ENCODE peak calls at places on chromosomes 7 and 10, in eight cellular contexts. E is HCT116, M is tibial artery, K is endothelial cell of umbilical vein, G is hepatocyte, R is lung, T is astrocyte, H is esophagus squamous epithelium. A is an unnamed sample. For H3K4me1, the result is how much of the 10 kb centered on the place peaks cover.

GRCh38 chr10:113362645-113363091 is 190.2 kb upstream of the HABP2 start:
- DNase-seq in E (no peak), M (peak), K (no peak), G (no peak), R (no peak), T (peak), H (no peak), A (no peak)

GRCh38 chr10:110865184-110865803 is 6.4 kb upstream of the PDCD4 start:
- DNase-seq in E (no peak), M (no peak), K (no peak), G (peak), R (no peak), T (peak), H (no peak), A (peak)

GRCh38 chr7:143393267-143394041 is 12.3 kb downstream of the ZYX start:
- DNase-seq in E (no peak), M (peak), K (no peak), G (peak), R (peak), T (no peak), H (no peak), A (peak)

GRCh38 chr7:91126762-91127161 is 137.5 kb upstream of the FZD1 start:
- DNase-seq in E (no peak), M (no peak), K (no peak), G (no peak), R (no peak), T (no peak), H (no peak), A (no peak)

GRCh38 chr10:86234102-86234501 is 132.5 kb downstream of the GRID1 start:
- DNase-seq in E (no peak), M (no peak), K (no peak), G (no peak), R (no peak), T (no peak), H (no peak), A (no peak)

GRCh38 chr7:116511552-116512523 is 12.3 kb downstream of the CAV2 start:
- DNase-seq in E (peak), M (no peak), K (peak), G (no peak), R (no peak), T (peak), H (no peak), A (peak)

GRCh38 chr10:110511734-110512449 is 14.2 kb downstream of the DUSP5 start:
- DNase-seq in E (no peak), M (peak), K (peak), G (no peak), R (no peak), T (peak), H (no peak), A (no peak)

GRCh38 chr10:93072225-93072712 is 1.4 kb upstream of the CYP26A1 start:
- DNase-seq in E (no peak), M (no peak), K (no peak), G (no peak), R (no peak), T (no peak), H (no peak), A (peak)

GRCh38 chr7:8210845-8211724 is 50.9 kb downstream of the ICA1 start:
- DNase-seq in E (no peak), M (no peak), K (no peak), G (no peak), R (no peak), T (no peak), H (no peak), A (no peak)

GRCh38 chr10:91434041-91434440 is 23.9 kb downstream of the HECTD2 start:
- DNase-seq in E (no peak), M (no peak), K (peak), G (no peak), R (no peak), T (peak), H (no peak), A (no peak)

GRCh38 chr7:42151309-42151708 is 85.7 kb downstream of the GLI3 start:
- DNase-seq in E (no peak), M (no peak), K (no peak), G (peak), R (no peak), T (peak), H (no peak), A (no peak)

GRCh38 chr7:67711706-67712105 is 715.1 kb downstream of the TYW1 start:
- DNase-seq in E (no peak), M (no peak), K (no peak), G (no peak), R (no peak), T (no peak), H (no peak), A (no peak)

DNA sequence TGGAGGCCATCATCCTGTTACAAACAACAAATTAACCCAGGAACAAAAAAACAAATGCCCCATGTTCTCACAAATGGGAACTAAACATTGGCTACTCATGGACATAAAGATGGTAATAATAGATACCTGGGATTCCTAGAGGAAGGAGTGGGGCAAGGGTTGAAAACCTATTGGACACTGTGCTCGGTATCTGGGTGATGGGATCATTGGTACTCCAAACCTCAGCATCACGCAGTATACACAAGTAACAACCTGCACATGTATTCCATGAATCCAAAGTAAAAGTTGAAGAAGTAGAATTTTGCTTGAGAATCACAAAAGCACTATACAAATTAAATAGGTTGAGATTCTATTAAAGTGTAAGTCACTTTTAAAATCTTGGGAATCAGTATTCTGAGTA is 16.7 kb downstream of the GHITM start:
- DNase-seq in E (no peak), M (no peak), K (no peak), G (no peak), R (no peak), T (no peak), H (no peak), A (no peak)
- H3K27ac ChIP-seq in E (no peak), M (no peak), K (no peak), G (no peak), R (no peak), T (no peak), H (no peak), A (no peak)

DNA sequence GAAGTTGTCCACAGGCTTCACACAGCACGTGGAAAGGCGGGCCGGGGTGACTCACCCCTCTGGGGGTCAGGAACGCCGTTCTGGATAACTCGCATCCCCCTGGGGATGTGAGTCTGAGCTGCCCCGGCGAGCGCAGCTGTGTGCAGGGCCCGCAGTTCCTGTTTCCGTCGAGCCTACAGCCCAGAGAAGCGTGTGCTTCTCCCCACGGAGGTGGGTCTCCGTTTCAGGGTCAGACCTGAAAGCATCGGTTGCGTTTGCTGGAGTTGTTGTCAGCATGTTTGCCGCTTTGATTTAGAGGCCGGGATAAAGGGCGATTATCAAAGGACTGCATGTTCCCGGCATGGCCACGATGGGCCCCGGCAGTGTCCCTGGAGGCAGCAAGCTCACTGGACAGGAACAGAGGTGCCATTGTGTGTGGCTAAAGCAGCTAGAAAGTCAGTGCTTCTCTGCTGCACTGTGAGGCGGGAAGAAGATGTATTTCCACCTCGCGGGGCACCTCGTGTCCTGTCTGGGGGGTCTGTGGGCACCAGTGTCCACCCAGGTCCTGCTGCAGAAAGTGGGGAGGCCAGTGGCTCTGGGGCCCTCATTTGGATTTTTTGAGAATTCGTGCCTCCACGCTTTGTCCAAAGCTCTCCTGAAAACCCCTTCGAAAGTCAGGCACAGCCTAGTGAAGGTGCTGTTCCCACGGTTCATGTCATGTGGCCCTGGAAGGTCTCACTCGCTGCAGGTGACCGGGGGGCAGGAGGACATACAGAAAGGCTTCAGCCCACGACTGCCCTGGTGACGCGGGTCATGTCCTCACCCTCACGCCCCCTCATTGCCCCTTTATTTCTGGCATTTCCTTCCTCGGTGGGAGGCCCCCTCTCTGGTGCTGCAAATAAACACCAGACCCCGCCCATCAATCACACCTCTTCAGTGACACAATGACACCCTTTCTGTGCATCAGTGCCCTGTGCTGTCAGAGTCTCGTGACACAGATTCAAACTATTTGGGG is 27.4 kb upstream of the GDI2 start:
- DNase-seq in E (no peak), M (no peak), K (no peak), G (no peak), R (no peak), T (peak), H (no peak), A (no peak)
- H3K4me3 ChIP-seq in E (no peak), M (no peak), K (no peak), G (no peak), R (no peak), T (no peak), H (no peak), A (no peak)

GRCh38 chr10:79396587-79396986 is 48.8 kb downstream of the ZCCHC24 start:
- DNase-seq in E (no peak), M (no peak), K (no peak), G (no peak), R (no peak), T (no peak), H (no peak), A (no peak)

GRCh38 chr10:79398642-79399041 is 46.8 kb downstream of the ZCCHC24 start:
- DNase-seq in E (no peak), M (no peak), K (no peak), G (no peak), R (no peak), T (no peak), H (no peak), A (no peak)

GRCh38 chr10:79399242-79399831 is 46.1 kb downstream of the ZCCHC24 start:
- DNase-seq in E (no peak), M (peak), K (peak), G (peak), R (peak), T (peak), H (no peak), A (peak)

GRCh38 chr10:79397051-79397450 is 48.4 kb downstream of the ZCCHC24 start:
- DNase-seq in E (no peak), M (no peak), K (no peak), G (no peak), R (no peak), T (no peak), H (no peak), A (no peak)

GRCh38 chr10:79397575-79398303 is 47.7 kb downstream of the ZCCHC24 start:
- DNase-seq in E (no peak), M (no peak), K (no peak), G (peak), R (no peak), T (peak), H (no peak), A (no peak)
- H3K4me1 ChIP-seq in E (under half), M (under half), K (under half), G (half or more), R (under half), T (under half), H (half or more), A (under half)

GRCh38 chr7:138980575-138981285 is 459 bp downstream of the KIAA1549 start:
- DNase-seq in E (no peak), M (no peak), K (peak), G (peak), R (no peak), T (no peak), H (no peak), A (no peak)

GRCh38 chr7:138981332-138982203 is at the start of gene KIAA1549:
- DNase-seq in E (peak), M (no peak), K (peak), G (peak), R (peak), T (peak), H (no peak), A (peak)

GRCh38 chr7:138979226-138979979 is 1.8 kb downstream of the KIAA1549 start:
- DNase-seq in E (peak), M (no peak), K (no peak), G (no peak), R (no peak), T (no peak), H (no peak), A (no peak)

GRCh38 chr7:138979988-138980574 is 1.1 kb downstream of the KIAA1549 start:
- DNase-seq in E (no peak), M (no peak), K (peak), G (no peak), R (no peak), T (peak), H (no peak), A (peak)

GRCh38 chr7:138982204-138982623 is 1.0 kb upstream of the KIAA1549 start:
- DNase-seq in E (no peak), M (no peak), K (no peak), G (peak), R (no peak), T (no peak), H (no peak), A (no peak)
- H3K27ac ChIP-seq in E (peak), M (no peak), K (no peak), G (peak), R (no peak), T (no peak), H (no peak), A (no peak)

DNA sequence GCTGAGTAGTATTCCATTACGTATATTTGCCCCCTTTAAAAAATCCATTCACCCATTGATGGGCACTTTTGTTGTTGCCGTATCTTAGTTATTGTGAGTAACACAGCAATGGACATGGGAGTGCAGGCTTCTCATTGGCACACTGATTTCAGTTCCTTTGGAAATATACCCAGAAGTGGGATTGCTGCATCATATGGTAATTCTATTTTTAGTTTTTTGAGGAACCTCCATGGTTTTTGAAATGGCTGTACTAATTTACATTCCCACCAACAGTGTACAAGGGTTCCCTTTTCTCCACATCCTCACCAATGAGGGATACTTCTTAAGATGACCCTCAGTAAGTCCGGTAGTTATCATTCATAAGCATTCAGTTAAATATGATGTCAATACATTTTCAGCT is 104.2 kb downstream of the RALA start:
- DNase-seq in E (no peak), M (no peak), K (no peak), G (no peak), R (no peak), T (no peak), H (no peak), A (no peak)
- H3K4me3 ChIP-seq in E (no peak), M (no peak), K (no peak), G (no peak), R (no peak), T (no peak), H (no peak), A (no peak)

GRCh38 chr10:59905735-59906416 is 480 bp downstream of the CCDC6 start:
- DNase-seq in E (no peak), M (no peak), K (no peak), G (peak), R (no peak), T (no peak), H (no peak), A (no peak)

GRCh38 chr10:59903871-59904270 is 2.5 kb downstream of the CCDC6 start:
- DNase-seq in E (no peak), M (no peak), K (no peak), G (no peak), R (no peak), T (peak), H (no peak), A (no peak)

GRCh38 chr10:59904431-59905065 is 1.8 kb downstream of the CCDC6 start:
- DNase-seq in E (no peak), M (no peak), K (no peak), G (no peak), R (no peak), T (no peak), H (no peak), A (no peak)

GRCh38 chr10:59906417-59907202 is at the start of gene CCDC6:
- DNase-seq in E (peak), M (peak), K (peak), G (peak), R (peak), T (peak), H (peak), A (peak)

DNA sequence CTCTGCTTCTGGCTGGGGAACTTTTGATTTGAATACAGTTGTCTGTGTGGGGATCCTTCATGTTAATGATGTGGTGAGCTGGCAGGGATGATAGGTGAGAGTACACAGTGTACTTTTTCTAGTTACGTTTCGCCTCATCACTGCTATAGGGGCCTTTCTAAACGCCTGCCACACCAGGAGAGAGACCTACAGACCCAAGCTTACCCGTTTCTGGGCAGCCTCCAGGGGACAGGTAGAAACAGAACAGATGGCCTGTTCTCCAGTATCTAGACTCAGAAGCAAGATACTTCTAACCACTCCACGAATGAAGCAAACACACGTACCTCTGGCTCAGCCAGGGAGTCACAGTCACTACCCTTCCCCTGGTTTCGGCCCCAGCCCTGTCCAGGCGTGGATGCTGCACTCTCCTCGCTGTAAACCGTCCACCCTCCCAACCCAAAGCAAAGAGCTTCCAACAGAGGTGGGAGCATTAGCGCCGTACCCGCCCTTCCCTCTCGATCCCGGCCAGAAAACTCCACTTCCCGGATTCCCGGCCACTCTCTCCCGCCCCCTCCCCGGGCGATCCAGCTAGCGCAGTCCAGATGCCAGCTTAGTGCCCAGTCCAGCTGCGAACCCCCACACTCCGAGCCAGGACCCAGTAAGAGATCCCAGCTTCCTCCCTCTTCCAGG is 1.2 kb downstream of the CCDC6 start:
- DNase-seq in E (no peak), M (peak), K (peak), G (peak), R (peak), T (peak), H (no peak), A (peak)
- H3K4me1 ChIP-seq in E (under half), M (under half), K (under half), G (under half), R (under half), T (under half), H (half or more), A (under half)

DNA sequence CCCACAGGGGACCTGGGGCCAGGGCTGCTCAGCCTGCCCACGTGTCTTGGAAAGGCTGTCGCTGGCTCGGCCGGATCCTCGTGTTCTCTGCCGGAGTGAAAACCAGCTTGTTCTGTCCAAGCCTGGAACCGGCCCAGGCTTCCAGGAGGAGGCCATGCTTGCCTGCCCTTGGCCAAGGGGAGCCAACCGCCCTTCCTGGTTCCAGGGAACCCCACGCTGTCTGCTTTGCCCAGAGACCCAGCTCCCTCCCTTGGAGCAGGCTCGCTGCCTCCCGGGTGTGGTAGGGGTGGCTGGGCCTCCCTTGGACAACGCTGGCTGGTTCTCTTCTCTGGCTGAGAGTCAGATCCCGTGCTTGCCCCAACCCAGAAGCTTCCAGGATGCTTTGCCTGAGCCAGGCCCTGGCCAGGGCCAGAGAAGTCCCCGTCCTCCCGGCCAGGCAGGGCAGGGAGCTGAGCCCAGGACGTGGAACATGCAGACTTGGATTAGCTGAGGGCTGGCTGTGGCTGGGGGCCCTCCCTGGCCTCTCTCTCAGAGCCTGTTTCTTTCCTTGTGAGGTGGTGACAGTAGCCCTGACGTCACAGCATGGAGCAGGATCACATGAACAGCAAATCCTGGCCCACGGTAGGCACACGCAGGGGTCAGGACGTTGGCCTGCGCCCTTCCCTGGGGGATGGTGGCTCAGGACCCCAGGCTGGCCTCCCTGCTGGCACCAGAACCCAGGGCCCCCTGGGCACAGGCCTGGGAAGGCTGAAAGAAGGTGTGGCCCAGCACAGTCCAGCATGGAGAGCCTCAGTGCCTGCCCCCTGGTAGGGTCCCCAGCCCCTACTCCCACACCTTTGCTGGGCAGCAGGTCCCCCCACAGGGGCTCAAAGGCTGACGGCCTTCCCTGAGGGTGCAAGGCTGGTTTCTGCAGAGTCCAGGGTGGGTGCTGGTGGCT is 67.5 kb downstream of the PWWP2B start:
- DNase-seq in E (no peak), M (peak), K (no peak), G (peak), R (no peak), T (no peak), H (no peak), A (no peak)
- H3K27ac ChIP-seq in E (no peak), M (peak), K (no peak), G (peak), R (peak), T (no peak), H (peak), A (peak)

GRCh38 chr10:83541096-83541495 is 598.2 kb upstream of the GHITM start:
- DNase-seq in E (no peak), M (no peak), K (peak), G (no peak), R (no peak), T (peak), H (no peak), A (no peak)

GRCh38 chr10:83538047-83538446 is 601.3 kb upstream of the GHITM start:
- DNase-seq in E (no peak), M (no peak), K (no peak), G (no peak), R (no peak), T (no peak), H (no peak), A (no peak)

GRCh38 chr10:83542774-83543291 is 596.5 kb upstream of the GHITM start:
- DNase-seq in E (no peak), M (no peak), K (no peak), G (no peak), R (no peak), T (peak), H (no peak), A (no peak)

GRCh38 chr10:83536426-83536825 is 602.9 kb upstream of the GHITM start:
- DNase-seq in E (no peak), M (no peak), K (no peak), G (no peak), R (no peak), T (peak), H (no peak), A (no peak)

GRCh38 chr10:83539528-83540308 is 599.6 kb upstream of the GHITM start:
- DNase-seq in E (no peak), M (peak), K (no peak), G (peak), R (no peak), T (peak), H (no peak), A (no peak)
- H3K4me3 ChIP-seq in E (no peak), M (no peak), K (no peak), G (no peak), R (no peak), T (no peak), H (no peak), A (no peak)

GRCh38 chr7:150993511-150993910 is 2.7 kb downstream of the NOS3 start:
- DNase-seq in E (no peak), M (no peak), K (peak), G (no peak), R (no peak), T (no peak), H (no peak), A (no peak)
- H3K4me1 ChIP-seq in E (under half), M (under half), K (under half), G (under half), R (under half), T (under half), H (under half), A (under half)

A was measured in small intestine.